ENCODE peak calls at places on chromosomes 3 and 15, in six cellular contexts. One of them, this sample, is unnamed.

GRCh38 chr3:11604139-11604895 is 39.4 kb downstream of the VGLL4 start:
- DNase-seq in uterus: no peak
- DNase-seq in adipocyte: peak; percentile 69
- DNase-seq in iPS DF 6.9: no peak
- DNase-seq in tibial nerve: no peak
- DNase-seq in suprapubic skin: no peak
- DNase-seq in this sample: no peak

GRCh38 chr3:30475038-30475808 is 131.2 kb upstream of the TGFBR2 start:
- DNase-seq in uterus: no peak
- DNase-seq in adipocyte: no peak
- DNase-seq in iPS DF 6.9: no peak
- DNase-seq in tibial nerve: no peak
- DNase-seq in suprapubic skin: no peak
- DNase-seq in this sample: no peak

GRCh38 chr3:112074006-112074405 is 12.2 kb upstream of the C3orf52 start:
- DNase-seq in uterus: no peak
- DNase-seq in adipocyte: peak; percentile 27
- DNase-seq in iPS DF 6.9: no peak
- DNase-seq in tibial nerve: no peak
- DNase-seq in suprapubic skin: no peak
- DNase-seq in this sample: no peak

GRCh38 chr3:116001063-116001765 is 377.9 kb downstream of the GAP43 start:
- DNase-seq in uterus: no peak
- DNase-seq in adipocyte: peak; percentile 34
- DNase-seq in iPS DF 6.9: no peak
- DNase-seq in tibial nerve: no peak
- DNase-seq in suprapubic skin: no peak
- DNase-seq in this sample: no peak

GRCh38 chr3:133412511-133413165 is 12.8 kb downstream of the BFSP2 start:
- DNase-seq in uterus: no peak
- DNase-seq in adipocyte: no peak
- DNase-seq in iPS DF 6.9: no peak
- DNase-seq in tibial nerve: no peak
- DNase-seq in suprapubic skin: no peak
- DNase-seq in this sample: no peak

GRCh38 chr3:146968204-146968651 is 363.1 kb upstream of the PLSCR5 start:
- DNase-seq in uterus: no peak
- DNase-seq in adipocyte: peak; percentile 79
- DNase-seq in iPS DF 6.9: no peak
- DNase-seq in tibial nerve: no peak
- DNase-seq in suprapubic skin: no peak
- DNase-seq in this sample: no peak

GRCh38 chr3:114554716-114555115 is 260.9 kb downstream of the TIGIT start:
- DNase-seq in uterus: no peak
- DNase-seq in adipocyte: no peak
- DNase-seq in iPS DF 6.9: no peak
- DNase-seq in tibial nerve: no peak
- DNase-seq in suprapubic skin: no peak
- DNase-seq in this sample: no peak

GRCh38 chr15:38853608-38854007 is 289.0 kb upstream of the RASGRP1 start:
- DNase-seq in uterus: no peak
- DNase-seq in adipocyte: no peak
- DNase-seq in iPS DF 6.9: peak; percentile 41
- DNase-seq in tibial nerve: no peak
- DNase-seq in suprapubic skin: no peak
- DNase-seq in this sample: no peak

GRCh38 chr3:43737001-43737440 is 46.3 kb downstream of the ABHD5 start:
- DNase-seq in uterus: no peak
- DNase-seq in adipocyte: no peak
- DNase-seq in iPS DF 6.9: no peak
- DNase-seq in tibial nerve: no peak
- DNase-seq in suprapubic skin: no peak
- DNase-seq in this sample: no peak

GRCh38 chr15:43514241-43515057 is 3.0 kb upstream of the MAP1A start:
- DNase-seq in uterus: no peak
- DNase-seq in adipocyte: peak; percentile 68
- DNase-seq in iPS DF 6.9: no peak
- DNase-seq in tibial nerve: peak; percentile 46
- DNase-seq in suprapubic skin: no peak
- DNase-seq in this sample: no peak

GRCh38 chr3:64650710-64651109 is 37.1 kb downstream of the ADAMTS9 start:
- DNase-seq in uterus: no peak
- DNase-seq in adipocyte: peak; percentile 76
- DNase-seq in iPS DF 6.9: no peak
- DNase-seq in tibial nerve: no peak
- DNase-seq in suprapubic skin: no peak
- DNase-seq in this sample: no peak

GRCh38 chr3:1444196-1444595 is 351.4 kb downstream of the CNTN6 start:
- DNase-seq in uterus: no peak
- DNase-seq in adipocyte: no peak
- DNase-seq in iPS DF 6.9: no peak
- DNase-seq in tibial nerve: no peak
- DNase-seq in suprapubic skin: no peak
- DNase-seq in this sample: no peak

GRCh38 chr15:83210619-83211018 is 3.0 kb upstream of the HDGFL3 start:
- DNase-seq in uterus: no peak
- DNase-seq in adipocyte: no peak
- DNase-seq in iPS DF 6.9: no peak
- DNase-seq in tibial nerve: no peak
- DNase-seq in suprapubic skin: no peak
- DNase-seq in this sample: peak; percentile 79

GRCh38 chr3:76551739-76552138 is 488.2 kb upstream of the ROBO2 start:
- DNase-seq in uterus: no peak
- DNase-seq in adipocyte: no peak
- DNase-seq in iPS DF 6.9: no peak
- DNase-seq in tibial nerve: no peak
- DNase-seq in suprapubic skin: no peak
- DNase-seq in this sample: peak; percentile 21

GRCh38 chr3:160213181-160213580 is 12.0 kb upstream of the C3orf80 start:
- DNase-seq in uterus: no peak
- DNase-seq in adipocyte: no peak
- DNase-seq in iPS DF 6.9: no peak
- DNase-seq in tibial nerve: no peak
- DNase-seq in suprapubic skin: no peak
- DNase-seq in this sample: no peak

GRCh38 chr3:98188553-98188952 is 22.1 kb downstream of the OR5H15 start:
- DNase-seq in uterus: no peak
- DNase-seq in adipocyte: peak; percentile 16
- DNase-seq in iPS DF 6.9: peak; percentile 25
- DNase-seq in tibial nerve: no peak
- DNase-seq in suprapubic skin: no peak
- DNase-seq in this sample: no peak

GRCh38 chr3:186821429-186822367 is 15.4 kb upstream of the RFC4 start:
- DNase-seq in uterus: no peak
- DNase-seq in adipocyte: peak; percentile 87
- DNase-seq in iPS DF 6.9: no peak
- DNase-seq in tibial nerve: no peak
- DNase-seq in suprapubic skin: no peak
- DNase-seq in this sample: no peak

GRCh38 chr3:126968995-126969385 is 13.9 kb upstream of the PLXNA1 start:
- DNase-seq in uterus: no peak
- DNase-seq in adipocyte: no peak
- DNase-seq in iPS DF 6.9: no peak
- DNase-seq in tibial nerve: no peak
- DNase-seq in suprapubic skin: no peak
- DNase-seq in this sample: no peak

GRCh38 chr15:37877851-37878577 is 56.4 kb upstream of the TMCO5A start:
- DNase-seq in uterus: no peak
- DNase-seq in adipocyte: peak; percentile 88
- DNase-seq in iPS DF 6.9: no peak
- DNase-seq in tibial nerve: no peak
- DNase-seq in suprapubic skin: no peak
- DNase-seq in this sample: no peak

GRCh38 chr15:42575188-42576039 is at the start of gene STARD9:
- DNase-seq in uterus: peak; percentile 99
- DNase-seq in adipocyte: peak; percentile 100
- DNase-seq in iPS DF 6.9: peak; percentile 95
- DNase-seq in tibial nerve: peak; percentile 96
- DNase-seq in suprapubic skin: peak; percentile 99
- DNase-seq in this sample: peak; percentile 95

GRCh38 chr15:40446144-40446543 is 5.4 kb downstream of the BAHD1 start:
- DNase-seq in uterus: no peak
- DNase-seq in adipocyte: no peak
- DNase-seq in iPS DF 6.9: no peak
- DNase-seq in tibial nerve: no peak
- DNase-seq in suprapubic skin: no peak
- DNase-seq in this sample: no peak

GRCh38 chr15:29870495-29871151 is 48.4 kb upstream of the TJP1 start:
- DNase-seq in uterus: peak; percentile 40
- DNase-seq in adipocyte: no peak
- DNase-seq in iPS DF 6.9: no peak
- DNase-seq in tibial nerve: no peak
- DNase-seq in suprapubic skin: no peak
- DNase-seq in this sample: no peak

GRCh38 chr3:71600646-71601288 is 17.2 kb upstream of the FOXP1 start:
- DNase-seq in uterus: no peak
- DNase-seq in adipocyte: no peak
- DNase-seq in iPS DF 6.9: no peak
- DNase-seq in tibial nerve: no peak
- DNase-seq in suprapubic skin: no peak
- DNase-seq in this sample: no peak

GRCh38 chr3:81451611-81452010 is 309.8 kb downstream of the GBE1 start:
- DNase-seq in uterus: no peak
- DNase-seq in adipocyte: peak; percentile 66
- DNase-seq in iPS DF 6.9: no peak
- DNase-seq in tibial nerve: no peak
- DNase-seq in suprapubic skin: no peak
- DNase-seq in this sample: no peak

GRCh38 chr3:169365993-169366915 is 297.3 kb downstream of the MECOM start:
- DNase-seq in uterus: no peak
- DNase-seq in adipocyte: no peak
- DNase-seq in iPS DF 6.9: no peak
- DNase-seq in tibial nerve: no peak
- DNase-seq in suprapubic skin: no peak
- DNase-seq in this sample: no peak

GRCh38 chr15:43212299-43212698 is 8.5 kb downstream of the EPB42 start:
- DNase-seq in uterus: no peak
- DNase-seq in adipocyte: no peak
- DNase-seq in iPS DF 6.9: no peak
- DNase-seq in tibial nerve: no peak
- DNase-seq in suprapubic skin: peak; percentile 16
- DNase-seq in this sample: no peak

GRCh38 chr3:108387065-108387464 is 90.7 kb downstream of the HHLA2 start:
- DNase-seq in uterus: no peak
- DNase-seq in adipocyte: no peak
- DNase-seq in iPS DF 6.9: no peak
- DNase-seq in tibial nerve: no peak
- DNase-seq in suprapubic skin: no peak
- DNase-seq in this sample: no peak

GRCh38 chr3:123997543-123997942 is 5.6 kb upstream of the ROPN1 start:
- DNase-seq in uterus: no peak
- DNase-seq in adipocyte: peak; percentile 14
- DNase-seq in iPS DF 6.9: no peak
- DNase-seq in tibial nerve: no peak
- DNase-seq in suprapubic skin: no peak
- DNase-seq in this sample: no peak

GRCh38 chr3:123993818-123994217 is 1.9 kb upstream of the ROPN1 start:
- DNase-seq in uterus: no peak
- DNase-seq in adipocyte: no peak
- DNase-seq in iPS DF 6.9: no peak
- DNase-seq in tibial nerve: no peak
- DNase-seq in suprapubic skin: no peak
- DNase-seq in this sample: no peak
- H3K27me3 ChIP-seq in uterus: no peaks in the 10 kb centered on the region
- H3K27me3 ChIP-seq in adipocyte: peaks cover 46% of the 10 kb centered on the region
- H3K27me3 ChIP-seq in iPS DF 6.9: peaks cover 8% of the 10 kb centered on the region
- H3K27me3 ChIP-seq in tibial nerve: peaks cover 10% of the 10 kb centered on the region
- H3K27me3 ChIP-seq in suprapubic skin: peaks cover 10% of the 10 kb centered on the region
- H3K27me3 ChIP-seq in this sample: no peaks in the 10 kb centered on the region

DNA sequence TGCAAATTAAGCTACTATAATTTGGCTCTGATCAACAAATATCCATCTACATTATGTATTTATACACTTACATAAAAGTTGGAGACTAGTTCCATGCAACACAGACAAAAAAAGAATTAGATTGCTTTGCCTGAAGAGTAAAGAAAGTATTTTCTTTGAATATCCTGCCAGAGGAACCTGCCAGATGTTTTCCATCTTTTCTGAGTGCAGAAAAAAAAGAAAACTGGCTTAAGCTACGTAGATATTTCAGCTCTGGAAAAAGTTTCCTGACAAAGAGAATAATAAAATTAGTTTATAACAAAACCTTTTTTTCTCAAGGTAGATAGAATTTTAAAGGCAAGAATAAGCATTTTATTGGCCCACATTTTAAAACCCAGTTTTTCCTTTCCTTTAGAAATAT is 607.4 kb upstream of the NAALADL2 start:
- DNase-seq in uterus: no peak
- DNase-seq in adipocyte: peak; percentile 67
- DNase-seq in iPS DF 6.9: no peak
- DNase-seq in tibial nerve: no peak
- DNase-seq in suprapubic skin: no peak
- DNase-seq in this sample: no peak
- H3K4me1 ChIP-seq in uterus: no peaks in the 10 kb centered on the region
- H3K4me1 ChIP-seq in adipocyte: no peaks in the 10 kb centered on the region
- H3K4me1 ChIP-seq in iPS DF 6.9: no peaks in the 10 kb centered on the region
- H3K4me1 ChIP-seq in tibial nerve: no peaks in the 10 kb centered on the region
- H3K4me1 ChIP-seq in suprapubic skin: no peaks in the 10 kb centered on the region
- H3K4me1 ChIP-seq in this sample: no peaks in the 10 kb centered on the region

GRCh38 chr3:7536510-7536909 is 675.6 kb downstream of the GRM7 start:
- DNase-seq in uterus: no peak
- DNase-seq in adipocyte: no peak
- DNase-seq in iPS DF 6.9: no peak
- DNase-seq in tibial nerve: no peak
- DNase-seq in suprapubic skin: no peak
- DNase-seq in this sample: no peak
- H3K27me3 ChIP-seq in uterus: no peaks in the 10 kb centered on the region
- H3K27me3 ChIP-seq in adipocyte: no peaks in the 10 kb centered on the region
- H3K27me3 ChIP-seq in iPS DF 6.9: no peaks in the 10 kb centered on the region
- H3K27me3 ChIP-seq in tibial nerve: no peaks in the 10 kb centered on the region
- H3K27me3 ChIP-seq in suprapubic skin: no peaks in the 10 kb centered on the region
- H3K27me3 ChIP-seq in this sample: no peaks in the 10 kb centered on the region

GRCh38 chr3:181932039-181932438 is 220.3 kb downstream of the SOX2 start:
- DNase-seq in uterus: no peak
- DNase-seq in adipocyte: no peak
- DNase-seq in iPS DF 6.9: no peak
- DNase-seq in tibial nerve: no peak
- DNase-seq in suprapubic skin: no peak
- DNase-seq in this sample: no peak
- H3K4me1 ChIP-seq in uterus: no peaks in the 10 kb centered on the region
- H3K4me1 ChIP-seq in adipocyte: no peaks in the 10 kb centered on the region
- H3K4me1 ChIP-seq in iPS DF 6.9: no peaks in the 10 kb centered on the region
- H3K4me1 ChIP-seq in tibial nerve: no peaks in the 10 kb centered on the region
- H3K4me1 ChIP-seq in suprapubic skin: no peaks in the 10 kb centered on the region
- H3K4me1 ChIP-seq in this sample: no peaks in the 10 kb centered on the region

This sample was measured in breast epithelium.